ENCODE peak calls at places on chromosomes 2 and 18, in four cellular contexts. M is HCT116, I is B cell, U is colonic mucosa. O is an unnamed sample.

GRCh38 chr2:235049719-235050118 is 97.9 kb downstream of the SH3BP4 start:
- DNase-seq in M (no peak), I (no peak), U (peak), O (no peak)

GRCh38 chr2:38653715-38654494 is 12.0 kb upstream of the GALM start:
- DNase-seq in M (no peak), I (no peak), U (no peak), O (no peak)

GRCh38 chr2:226664140-226664539 is 135.5 kb downstream of the IRS1 start:
- DNase-seq in M (no peak), I (no peak), U (no peak), O (no peak)

GRCh38 chr18:80173060-80173459 is 64.0 kb downstream of the ADNP2 start:
- DNase-seq in M (no peak), I (no peak), U (no peak), O (no peak)

GRCh38 chr2:216078776-216079175 is 2.8 kb downstream of the PECR start:
- DNase-seq in M (no peak), I (no peak), U (no peak), O (no peak)

GRCh38 chr18:74430811-74431571 is 26.1 kb downstream of the DIPK1C start:
- DNase-seq in M (no peak), I (no peak), U (no peak), O (no peak)

GRCh38 chr2:201797175-201797840 is 9.0 kb upstream of the CDK15 start:
- DNase-seq in M (no peak), I (no peak), U (no peak), O (no peak)

GRCh38 chr2:232776435-232776834 is at the start of gene KCNJ13:
- DNase-seq in M (no peak), I (no peak), U (no peak), O (no peak)

GRCh38 chr2:60514886-60515407 is 38.5 kb downstream of the BCL11A start:
- DNase-seq in M (no peak), I (no peak), U (peak), O (no peak)

GRCh38 chr2:111157071-111157661 is 36.5 kb downstream of the BCL2L11 start:
- DNase-seq in M (no peak), I (peak), U (no peak), O (no peak)

GRCh38 chr18:11962586-11962985 is 18.7 kb upstream of the IMPA2 start:
- DNase-seq in M (no peak), I (no peak), U (no peak), O (no peak)

GRCh38 chr2:29841386-29842004 is 79.9 kb downstream of the ALK start:
- DNase-seq in M (peak), I (peak), U (no peak), O (no peak)

GRCh38 chr2:160630801-160631590 is 137.4 kb upstream of the RBMS1 start:
- DNase-seq in M (no peak), I (no peak), U (no peak), O (no peak)

GRCh38 chr2:64330691-64331429 is 123.1 kb upstream of the LGALSL start:
- DNase-seq in M (peak), I (peak), U (peak), O (peak)

GRCh38 chr2:199228887-199229819 is 228.6 kb downstream of the SATB2 start:
- DNase-seq in M (no peak), I (no peak), U (no peak), O (no peak)

GRCh38 chr2:1910021-1910420 is 165.7 kb upstream of the PXDN start:
- DNase-seq in M (no peak), I (no peak), U (no peak), O (no peak)

GRCh38 chr2:197803033-197803444 is 1.4 kb upstream of the PLCL1 start:
- DNase-seq in M (peak), I (peak), U (no peak), O (no peak)

GRCh38 chr2:25726511-25726910 is 53.1 kb upstream of the DTNB start:
- DNase-seq in M (no peak), I (no peak), U (no peak), O (no peak)

GRCh38 chr2:235851841-235852527 is 316.2 kb downstream of the GBX2 start:
- DNase-seq in M (no peak), I (no peak), U (no peak), O (no peak)

GRCh38 chr2:208033701-208034502 is 8.6 kb upstream of the PLEKHM3 start:
- DNase-seq in M (peak), I (no peak), U (peak), O (no peak)

GRCh38 chr2:42493885-42494433 is at the start of gene KCNG3:
- DNase-seq in M (no peak), I (peak), U (peak), O (peak)

GRCh38 chr2:12051831-12052230 is 305.4 kb downstream of the LPIN1 start:
- DNase-seq in M (no peak), I (no peak), U (no peak), O (no peak)

DNA sequence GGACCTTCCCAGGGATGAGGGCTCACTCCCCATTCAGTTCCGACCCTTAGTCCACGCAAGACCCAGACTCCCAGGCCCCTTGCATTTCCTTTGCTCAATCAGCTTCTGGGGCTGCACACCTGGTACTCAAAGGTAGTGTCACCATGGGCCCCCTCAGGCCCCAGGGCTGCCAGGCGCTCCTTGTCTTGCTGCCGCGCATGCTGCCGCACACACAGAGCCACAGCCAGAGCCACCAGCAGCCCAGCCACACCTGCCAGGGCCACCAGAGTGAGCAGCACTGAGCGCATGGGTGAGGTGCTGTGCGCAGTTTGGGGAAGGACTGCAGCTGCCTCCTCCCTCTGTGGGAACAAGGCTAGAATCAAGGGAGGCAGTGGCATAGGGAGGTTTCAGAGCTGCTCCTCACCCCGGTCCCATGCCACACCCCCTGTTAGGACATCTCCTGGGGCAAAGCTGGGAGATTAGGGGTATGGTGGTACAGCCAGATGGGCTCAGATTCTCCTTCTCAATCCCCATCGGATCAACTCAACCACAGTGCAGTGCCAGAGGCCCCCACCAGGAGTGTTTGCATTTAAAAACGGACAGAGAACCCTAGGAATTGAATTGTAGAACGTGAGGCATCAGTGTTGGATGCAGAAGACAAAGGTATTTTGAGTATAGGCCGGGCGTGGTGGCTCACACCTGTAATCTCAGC is 11.3 kb downstream of the PTPRN start:
- DNase-seq in M (no peak), I (peak), U (no peak), O (peak)
- TF ChIP-seq CTCF in M (no peak), I (no peak), U (no peak), O (no peak)

GRCh38 chr2:210356944-210357343 is 42.0 kb upstream of the MYL1 start:
- DNase-seq in M (no peak), I (no peak), U (no peak), O (no peak)
- TF ChIP-seq CTCF in M (no peak), I (no peak), U (no peak), O (no peak)

GRCh38 chr2:24210723-24211122 is 35.9 kb downstream of the FAM228A start:
- DNase-seq in M (no peak), I (no peak), U (no peak), O (no peak)
- TF ChIP-seq CTCF in M (no peak), I (no peak), U (no peak), O (no peak)

GRCh38 chr2:188979119-188979729 is 5.1 kb downstream of the COL3A1 start:
- DNase-seq in M (no peak), I (no peak), U (no peak), O (no peak)

GRCh38 chr2:188976545-188977268 is 2.5 kb downstream of the COL3A1 start:
- DNase-seq in M (peak), I (no peak), U (no peak), O (no peak)

GRCh38 chr2:188979730-188980123 is 5.6 kb downstream of the COL3A1 start:
- DNase-seq in M (no peak), I (no peak), U (no peak), O (no peak)

GRCh38 chr2:188975497-188976102 is 1.4 kb downstream of the COL3A1 start:
- DNase-seq in M (no peak), I (no peak), U (peak), O (no peak)

GRCh38 chr2:188978291-188979081 is 4.3 kb downstream of the COL3A1 start:
- DNase-seq in M (peak), I (no peak), U (no peak), O (no peak)
- TF ChIP-seq CTCF in M (peak), I (no peak), U (no peak), O (no peak)

DNA sequence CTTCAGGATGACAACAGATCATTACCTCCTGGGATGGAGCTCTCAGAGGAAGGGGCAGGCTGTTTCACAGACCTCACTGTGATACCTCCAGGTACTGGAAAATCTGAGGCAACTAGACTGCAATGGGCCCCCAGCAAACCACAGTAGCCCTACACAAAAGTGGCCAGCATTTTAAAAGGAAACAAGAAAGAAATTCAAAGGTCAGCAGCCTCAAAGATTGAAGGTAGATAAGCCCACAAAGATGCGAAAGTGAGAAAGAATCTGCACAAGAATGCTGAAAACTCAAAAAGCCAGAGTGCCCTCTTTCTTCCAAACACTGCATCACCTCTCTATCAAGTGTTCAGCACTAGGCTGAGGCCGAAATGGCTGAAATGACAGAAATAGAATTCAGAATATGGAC is 499.5 kb upstream of the CHAC2 start:
- DNase-seq in M (no peak), I (no peak), U (no peak), O (no peak)
- TF ChIP-seq CTCF in M (no peak), I (no peak), U (no peak), O (no peak)

GRCh38 chr18:51540562-51540961 is 343.1 kb upstream of the MEX3C start:
- DNase-seq in M (no peak), I (no peak), U (no peak), O (no peak)

GRCh38 chr18:51541230-51541629 is 343.7 kb upstream of the MEX3C start:
- DNase-seq in M (no peak), I (no peak), U (no peak), O (no peak)

GRCh38 chr18:51531496-51531895 is 334.0 kb upstream of the MEX3C start:
- DNase-seq in M (no peak), I (no peak), U (no peak), O (no peak)

GRCh38 chr18:51537487-51537886 is 340.0 kb upstream of the MEX3C start:
- DNase-seq in M (no peak), I (no peak), U (no peak), O (no peak)
- TF ChIP-seq CTCF in M (no peak), I (no peak), U (no peak), O (no peak)

DNA sequence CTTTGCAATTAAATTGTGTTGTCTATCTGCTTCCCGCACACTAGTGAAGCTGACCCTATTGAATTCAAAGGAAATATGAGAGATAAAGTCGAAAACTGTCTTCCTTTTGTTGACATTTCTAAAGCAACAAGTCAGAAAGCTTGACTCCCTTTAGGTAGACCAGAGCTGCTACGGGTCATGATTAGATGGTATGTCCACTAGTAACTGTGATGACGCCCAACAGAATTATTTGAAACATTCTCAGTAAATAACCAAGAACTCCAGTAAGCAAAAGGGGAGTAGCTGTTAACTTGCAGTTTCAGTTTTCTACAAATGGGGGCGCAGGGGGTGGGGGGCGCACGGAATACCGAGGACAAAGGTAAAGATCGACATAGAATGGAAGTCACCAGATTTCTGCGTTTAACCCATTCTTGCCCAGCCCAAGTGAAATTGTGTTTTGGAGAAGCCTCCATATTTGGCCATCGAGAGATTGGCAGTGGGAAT is 56.4 kb downstream of the CRIM1 start:
- DNase-seq in M (no peak), I (no peak), U (no peak), O (no peak)
- TF ChIP-seq CTCF in M (no peak), I (no peak), U (no peak), O (no peak)

GRCh38 chr2:9474361-9475117 is at the start of gene IAH1:
- DNase-seq in M (no peak), I (peak), U (peak), O (peak)

GRCh38 chr2:9471212-9471611 is 3.1 kb upstream of the IAH1 start:
- DNase-seq in M (no peak), I (no peak), U (no peak), O (no peak)

GRCh38 chr2:9473985-9474360 is 378 bp upstream of the IAH1 start:
- DNase-seq in M (no peak), I (peak), U (peak), O (peak)

GRCh38 chr2:9477914-9478313 is 3.6 kb downstream of the IAH1 start:
- DNase-seq in M (no peak), I (no peak), U (no peak), O (no peak)

DNA sequence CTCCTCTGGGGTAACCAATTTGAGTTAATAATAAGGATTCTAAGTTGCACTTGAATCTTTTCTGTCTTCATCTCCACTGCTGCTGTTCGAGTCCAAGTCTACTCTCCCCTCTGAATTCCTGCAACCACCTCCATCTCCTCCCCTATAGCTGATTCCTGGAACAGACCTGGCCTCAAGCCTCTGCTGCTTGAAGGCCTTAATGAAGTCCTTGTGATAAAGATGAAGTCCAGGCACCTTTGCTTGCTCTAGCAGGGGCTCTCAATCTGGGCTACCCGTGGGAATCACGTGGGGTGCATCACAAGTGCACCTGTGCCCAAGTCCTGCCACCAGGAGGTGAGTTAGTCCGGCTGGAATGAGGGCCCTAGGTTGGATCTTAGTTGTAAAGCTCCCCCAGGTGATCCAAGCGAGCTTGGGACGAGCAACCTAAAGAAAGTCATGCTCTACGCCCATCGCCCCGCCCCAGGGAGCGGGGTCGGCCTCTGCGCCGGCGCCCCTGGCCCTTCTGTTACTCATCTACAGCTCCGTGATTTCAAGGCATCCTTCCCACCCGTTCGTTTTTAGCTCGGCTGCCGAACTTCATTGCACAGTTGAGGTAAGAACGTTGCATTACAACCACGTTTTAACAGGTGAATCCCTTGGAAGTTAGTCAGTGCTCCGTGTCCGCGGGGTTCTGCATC is 905 bp upstream of the IAH1 start:
- DNase-seq in M (no peak), I (peak), U (peak), O (no peak)
- TF ChIP-seq CTCF in M (no peak), I (no peak), U (no peak), O (no peak)

GRCh38 chr2:224990717-224991116 is 51.6 kb downstream of the DOCK10 start:
- DNase-seq in M (no peak), I (no peak), U (no peak), O (no peak)
- TF ChIP-seq CTCF in M (no peak), I (no peak), U (no peak), O (no peak)

O was measured in natural killer cell.